ENCODE peak calls at places on chromosomes 12 and 14, in eight cellular contexts. One of them, this sample, is unnamed.
A peak's percentile ranks its signal among the peaks of the same experiment; 100 is the strongest.

GRCh38 chr12:127485528-127485927 is 781.4 kb upstream of the TMEM132C start:
- DNase-seq in left ventricle myocardium inferior: no peak
- DNase-seq in AG04450: peak; percentile 68
- DNase-seq in IMR-90: peak; percentile 86
- DNase-seq in heart right ventricle: no peak
- DNase-seq in sigmoid colon: no peak
- DNase-seq in transverse colon: peak; percentile 13
- DNase-seq in lung: no peak
- DNase-seq in this sample: no peak

GRCh38 chr12:55927588-55928502 is at the start of gene PYM1:
- DNase-seq in left ventricle myocardium inferior: peak; percentile 80
- DNase-seq in AG04450: no peak
- DNase-seq in IMR-90: peak; percentile 50
- DNase-seq in heart right ventricle: peak; percentile 74
- DNase-seq in sigmoid colon: peak; percentile 93
- DNase-seq in transverse colon: peak; percentile 91
- DNase-seq in lung: peak; percentile 91
- DNase-seq in this sample: peak; percentile 76

GRCh38 chr14:93295541-93296220 is 37.2 kb downstream of the BTBD7 start:
- DNase-seq in left ventricle myocardium inferior: no peak
- DNase-seq in AG04450: no peak
- DNase-seq in IMR-90: no peak
- DNase-seq in heart right ventricle: no peak
- DNase-seq in sigmoid colon: no peak
- DNase-seq in transverse colon: no peak
- DNase-seq in lung: no peak
- DNase-seq in this sample: no peak

GRCh38 chr12:105385141-105385540 is 54.6 kb downstream of the C12orf75 start:
- DNase-seq in left ventricle myocardium inferior: no peak
- DNase-seq in AG04450: no peak
- DNase-seq in IMR-90: peak; percentile 41
- DNase-seq in heart right ventricle: no peak
- DNase-seq in sigmoid colon: no peak
- DNase-seq in transverse colon: no peak
- DNase-seq in lung: no peak
- DNase-seq in this sample: no peak

GRCh38 chr12:61422786-61423185 is 837.4 kb upstream of the USP15 start:
- DNase-seq in left ventricle myocardium inferior: no peak
- DNase-seq in AG04450: no peak
- DNase-seq in IMR-90: no peak
- DNase-seq in heart right ventricle: no peak
- DNase-seq in sigmoid colon: no peak
- DNase-seq in transverse colon: no peak
- DNase-seq in lung: no peak
- DNase-seq in this sample: no peak

GRCh38 chr14:65015391-65015790 is 28.7 kb downstream of the FNTB start:
- DNase-seq in left ventricle myocardium inferior: no peak
- DNase-seq in AG04450: no peak
- DNase-seq in IMR-90: no peak
- DNase-seq in heart right ventricle: no peak
- DNase-seq in sigmoid colon: no peak
- DNase-seq in transverse colon: no peak
- DNase-seq in lung: no peak
- DNase-seq in this sample: no peak

GRCh38 chr14:105878125-105878524 is 351.7 kb downstream of the TMEM121 start:
- DNase-seq in left ventricle myocardium inferior: peak; percentile 5
- DNase-seq in AG04450: no peak
- DNase-seq in IMR-90: no peak
- DNase-seq in heart right ventricle: peak; percentile 7
- DNase-seq in sigmoid colon: peak; percentile 39
- DNase-seq in transverse colon: no peak
- DNase-seq in lung: no peak
- DNase-seq in this sample: no peak

GRCh38 chr12:98456583-98457573 is 58.5 kb upstream of the TMPO start:
- DNase-seq in left ventricle myocardium inferior: peak; percentile 31
- DNase-seq in AG04450: no peak
- DNase-seq in IMR-90: peak; percentile 21
- DNase-seq in heart right ventricle: peak; percentile 48
- DNase-seq in sigmoid colon: no peak
- DNase-seq in transverse colon: peak; percentile 28
- DNase-seq in lung: no peak
- DNase-seq in this sample: peak; percentile 65

GRCh38 chr14:105312973-105313372 is 1.6 kb upstream of the PACS2 start:
- DNase-seq in left ventricle myocardium inferior: no peak
- DNase-seq in AG04450: no peak
- DNase-seq in IMR-90: no peak
- DNase-seq in heart right ventricle: no peak
- DNase-seq in sigmoid colon: no peak
- DNase-seq in transverse colon: no peak
- DNase-seq in lung: no peak
- DNase-seq in this sample: no peak

GRCh38 chr12:68460236-68460635 is 128.1 kb upstream of the MDM1 start:
- DNase-seq in left ventricle myocardium inferior: no peak
- DNase-seq in AG04450: no peak
- DNase-seq in IMR-90: no peak
- DNase-seq in heart right ventricle: no peak
- DNase-seq in sigmoid colon: no peak
- DNase-seq in transverse colon: no peak
- DNase-seq in lung: no peak
- DNase-seq in this sample: no peak

GRCh38 chr14:87992720-87993484 is at the start of gene GALC:
- DNase-seq in left ventricle myocardium inferior: peak; percentile 96
- DNase-seq in AG04450: peak; percentile 73
- DNase-seq in IMR-90: peak; percentile 89
- DNase-seq in heart right ventricle: peak; percentile 95
- DNase-seq in sigmoid colon: peak; percentile 97
- DNase-seq in transverse colon: peak; percentile 96
- DNase-seq in lung: peak; percentile 96
- DNase-seq in this sample: peak; percentile 97

GRCh38 chr14:76386922-76387782 is 11.2 kb downstream of the ESRRB start:
- DNase-seq in left ventricle myocardium inferior: peak; percentile 47
- DNase-seq in AG04450: peak; percentile 11
- DNase-seq in IMR-90: peak; percentile 51
- DNase-seq in heart right ventricle: peak; percentile 63
- DNase-seq in sigmoid colon: no peak
- DNase-seq in transverse colon: peak; percentile 62
- DNase-seq in lung: peak; percentile 60
- DNase-seq in this sample: peak; percentile 78

GRCh38 chr12:29782821-29783772 is 645 bp downstream of the TMTC1 start:
- DNase-seq in left ventricle myocardium inferior: peak; percentile 53
- DNase-seq in AG04450: no peak
- DNase-seq in IMR-90: peak; percentile 31
- DNase-seq in heart right ventricle: peak; percentile 59
- DNase-seq in sigmoid colon: peak; percentile 75
- DNase-seq in transverse colon: no peak
- DNase-seq in lung: peak; percentile 30
- DNase-seq in this sample: peak; percentile 69

GRCh38 chr12:24833513-24833912 is 115.4 kb downstream of the BCAT1 start:
- DNase-seq in left ventricle myocardium inferior: no peak
- DNase-seq in AG04450: no peak
- DNase-seq in IMR-90: no peak
- DNase-seq in heart right ventricle: no peak
- DNase-seq in sigmoid colon: no peak
- DNase-seq in transverse colon: no peak
- DNase-seq in lung: no peak
- DNase-seq in this sample: no peak

GRCh38 chr12:49888461-49889151 is 15.1 kb downstream of the FAIM2 start:
- DNase-seq in left ventricle myocardium inferior: no peak
- DNase-seq in AG04450: no peak
- DNase-seq in IMR-90: no peak
- DNase-seq in heart right ventricle: no peak
- DNase-seq in sigmoid colon: peak; percentile 57
- DNase-seq in transverse colon: peak; percentile 28
- DNase-seq in lung: no peak
- DNase-seq in this sample: no peak

GRCh38 chr12:6620137-6620884 is 13.1 kb upstream of the CHD4 start:
- DNase-seq in left ventricle myocardium inferior: no peak
- DNase-seq in AG04450: no peak
- DNase-seq in IMR-90: no peak
- DNase-seq in heart right ventricle: peak; percentile 72
- DNase-seq in sigmoid colon: no peak
- DNase-seq in transverse colon: no peak
- DNase-seq in lung: no peak
- DNase-seq in this sample: peak; percentile 85
- TF ChIP-seq CTCF in left ventricle myocardium inferior: peak; percentile 69
- TF ChIP-seq CTCF in AG04450: peak; percentile 34
- TF ChIP-seq CTCF in IMR-90: peak; percentile 41
- TF ChIP-seq CTCF in heart right ventricle: peak; percentile 61
- TF ChIP-seq CTCF in sigmoid colon: no peak
- TF ChIP-seq CTCF in transverse colon: peak; percentile 11
- TF ChIP-seq CTCF in lung: no peak
- TF ChIP-seq CTCF in this sample: peak; percentile 70

GRCh38 chr12:130029151-130029550 is 125.3 kb upstream of the TMEM132D start:
- DNase-seq in left ventricle myocardium inferior: no peak
- DNase-seq in AG04450: no peak
- DNase-seq in IMR-90: no peak
- DNase-seq in heart right ventricle: no peak
- DNase-seq in sigmoid colon: no peak
- DNase-seq in transverse colon: no peak
- DNase-seq in lung: no peak
- DNase-seq in this sample: no peak

GRCh38 chr12:130027798-130028197 is 124.0 kb upstream of the TMEM132D start:
- DNase-seq in left ventricle myocardium inferior: no peak
- DNase-seq in AG04450: no peak
- DNase-seq in IMR-90: no peak
- DNase-seq in heart right ventricle: no peak
- DNase-seq in sigmoid colon: no peak
- DNase-seq in transverse colon: no peak
- DNase-seq in lung: no peak
- DNase-seq in this sample: no peak

GRCh38 chr12:130031571-130032189 is 127.9 kb upstream of the TMEM132D start:
- DNase-seq in left ventricle myocardium inferior: peak; percentile 29
- DNase-seq in AG04450: no peak
- DNase-seq in IMR-90: no peak
- DNase-seq in heart right ventricle: peak; percentile 40
- DNase-seq in sigmoid colon: no peak
- DNase-seq in transverse colon: peak; percentile 48
- DNase-seq in lung: peak; percentile 43
- DNase-seq in this sample: peak; percentile 72

GRCh38 chr12:130026608-130027176 is 122.9 kb upstream of the TMEM132D start:
- DNase-seq in left ventricle myocardium inferior: no peak
- DNase-seq in AG04450: no peak
- DNase-seq in IMR-90: no peak
- DNase-seq in heart right ventricle: no peak
- DNase-seq in sigmoid colon: no peak
- DNase-seq in transverse colon: peak; percentile 27
- DNase-seq in lung: no peak
- DNase-seq in this sample: no peak

GRCh38 chr12:130031041-130031440 is 127.2 kb upstream of the TMEM132D start:
- DNase-seq in left ventricle myocardium inferior: no peak
- DNase-seq in AG04450: no peak
- DNase-seq in IMR-90: no peak
- DNase-seq in heart right ventricle: no peak
- DNase-seq in sigmoid colon: no peak
- DNase-seq in transverse colon: no peak
- DNase-seq in lung: no peak
- DNase-seq in this sample: no peak
- H3K27me3 ChIP-seq in left ventricle myocardium inferior: peaks cover 94% of the 10 kb centered on the region
- H3K27me3 ChIP-seq in AG04450: no peaks in the 10 kb centered on the region
- H3K27me3 ChIP-seq in IMR-90: no peaks in the 10 kb centered on the region
- H3K27me3 ChIP-seq in heart right ventricle: peaks cover 78% of the 10 kb centered on the region
- H3K27me3 ChIP-seq in sigmoid colon: no peaks in the 10 kb centered on the region
- H3K27me3 ChIP-seq in transverse colon: peaks cover 16% of the 10 kb centered on the region
- H3K27me3 ChIP-seq in lung: peaks cover 3% of the 10 kb centered on the region
- H3K27me3 ChIP-seq in this sample: peaks cover 84% of the 10 kb centered on the region

DNA sequence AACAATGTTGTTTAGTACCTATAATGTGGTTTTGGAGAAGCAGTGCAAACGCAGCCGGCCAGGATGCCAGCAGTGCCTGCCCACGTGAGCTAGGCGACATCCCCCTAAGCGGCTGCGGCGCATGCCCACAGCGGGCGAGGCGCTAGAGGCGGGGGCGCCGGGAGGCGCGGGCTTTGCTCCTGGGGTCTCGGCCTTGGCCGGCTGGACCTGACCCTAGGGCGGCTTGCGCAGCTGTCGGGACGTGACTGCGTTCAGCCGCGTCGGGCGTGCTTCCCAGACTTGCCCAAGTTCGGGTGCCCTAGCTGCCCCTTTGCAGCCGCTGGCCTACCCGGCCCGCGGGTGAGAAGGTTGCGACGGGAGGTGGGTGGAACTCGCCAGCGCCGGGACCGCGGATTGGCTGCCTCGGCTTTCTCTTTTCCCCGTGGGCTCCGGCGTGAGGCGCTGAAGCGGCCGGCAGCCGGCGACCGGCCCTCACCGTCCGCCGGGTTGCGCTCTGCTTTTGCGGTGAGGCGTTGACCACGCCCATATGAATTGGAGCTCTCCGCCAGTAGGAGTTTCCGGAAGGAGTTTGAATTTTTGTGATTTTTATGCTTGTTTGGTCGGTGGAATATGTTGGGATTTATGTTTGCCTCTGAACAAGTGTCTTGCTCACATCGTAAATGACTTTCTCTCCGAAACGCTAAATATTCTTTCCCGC is at the start of gene TMEM19:
- DNase-seq in left ventricle myocardium inferior: peak; percentile 92
- DNase-seq in AG04450: peak; percentile 62
- DNase-seq in IMR-90: peak; percentile 86
- DNase-seq in heart right ventricle: peak; percentile 92
- DNase-seq in sigmoid colon: peak; percentile 94
- DNase-seq in transverse colon: peak; percentile 93
- DNase-seq in lung: peak; percentile 90
- DNase-seq in this sample: peak; percentile 93
- TF ChIP-seq CTCF in left ventricle myocardium inferior: peak; percentile 44
- TF ChIP-seq CTCF in AG04450: peak; percentile 36
- TF ChIP-seq CTCF in IMR-90: peak; percentile 42
- TF ChIP-seq CTCF in heart right ventricle: peak; percentile 63
- TF ChIP-seq CTCF in sigmoid colon: no peak
- TF ChIP-seq CTCF in transverse colon: peak; percentile 30
- TF ChIP-seq CTCF in lung: no peak
- TF ChIP-seq CTCF in this sample: peak; percentile 29

GRCh38 chr12:19695244-19696098 is 256.2 kb downstream of the AEBP2 start:
- DNase-seq in left ventricle myocardium inferior: no peak
- DNase-seq in AG04450: no peak
- DNase-seq in IMR-90: peak; percentile 16
- DNase-seq in heart right ventricle: no peak
- DNase-seq in sigmoid colon: no peak
- DNase-seq in transverse colon: no peak
- DNase-seq in lung: no peak
- DNase-seq in this sample: no peak

GRCh38 chr12:19692091-19692490 is 252.8 kb downstream of the AEBP2 start:
- DNase-seq in left ventricle myocardium inferior: no peak
- DNase-seq in AG04450: no peak
- DNase-seq in IMR-90: no peak
- DNase-seq in heart right ventricle: no peak
- DNase-seq in sigmoid colon: no peak
- DNase-seq in transverse colon: no peak
- DNase-seq in lung: no peak
- DNase-seq in this sample: peak; percentile 7

GRCh38 chr12:19694627-19695026 is 255.3 kb downstream of the AEBP2 start:
- DNase-seq in left ventricle myocardium inferior: no peak
- DNase-seq in AG04450: no peak
- DNase-seq in IMR-90: peak; percentile 36
- DNase-seq in heart right ventricle: no peak
- DNase-seq in sigmoid colon: no peak
- DNase-seq in transverse colon: no peak
- DNase-seq in lung: no peak
- DNase-seq in this sample: no peak

GRCh38 chr12:19689801-19690472 is 250.6 kb downstream of the AEBP2 start:
- DNase-seq in left ventricle myocardium inferior: no peak
- DNase-seq in AG04450: no peak
- DNase-seq in IMR-90: no peak
- DNase-seq in heart right ventricle: no peak
- DNase-seq in sigmoid colon: no peak
- DNase-seq in transverse colon: no peak
- DNase-seq in lung: no peak
- DNase-seq in this sample: no peak

GRCh38 chr12:19692566-19692965 is 253.3 kb downstream of the AEBP2 start:
- DNase-seq in left ventricle myocardium inferior: no peak
- DNase-seq in AG04450: no peak
- DNase-seq in IMR-90: no peak
- DNase-seq in heart right ventricle: no peak
- DNase-seq in sigmoid colon: no peak
- DNase-seq in transverse colon: no peak
- DNase-seq in lung: no peak
- DNase-seq in this sample: no peak
- H3K27me3 ChIP-seq in left ventricle myocardium inferior: no peaks in the 10 kb centered on the region
- H3K27me3 ChIP-seq in AG04450: no peaks in the 10 kb centered on the region
- H3K27me3 ChIP-seq in IMR-90: no peaks in the 10 kb centered on the region
- H3K27me3 ChIP-seq in heart right ventricle: no peaks in the 10 kb centered on the region
- H3K27me3 ChIP-seq in sigmoid colon: no peaks in the 10 kb centered on the region
- H3K27me3 ChIP-seq in transverse colon: no peaks in the 10 kb centered on the region
- H3K27me3 ChIP-seq in lung: no peaks in the 10 kb centered on the region
- H3K27me3 ChIP-seq in this sample: no peaks in the 10 kb centered on the region